ENCODE peak calls at places on chromosome 9, in seven cellular contexts. One of them, this sample, is unnamed.

GRCh38 chr9:5870691-5871090 is 20.0 kb upstream of the MLANA start:
- DNase-seq in NCI-H2081: no peak
- DNase-seq in Daoy: peak
- DNase-seq in EH: no peak
- DNase-seq in hepatocyte: no peak
- DNase-seq in stromal cell of bone marrow: no peak
- DNase-seq in activated T-cell treated with anti-CD3 and anti-CD28 coated beads for 1 hour: no peak
- DNase-seq in this sample: no peak

GRCh38 chr9:100927778-100928177 is 100.7 kb upstream of the PLPPR1 start:
- DNase-seq in NCI-H2081: no peak
- DNase-seq in Daoy: no peak
- DNase-seq in EH: no peak
- DNase-seq in hepatocyte: no peak
- DNase-seq in stromal cell of bone marrow: no peak
- DNase-seq in activated T-cell treated with anti-CD3 and anti-CD28 coated beads for 1 hour: no peak
- DNase-seq in this sample: no peak

GRCh38 chr9:70983723-70984280 is 137.6 kb downstream of the TRPM3 start:
- DNase-seq in NCI-H2081: no peak
- DNase-seq in Daoy: no peak
- DNase-seq in EH: peak
- DNase-seq in hepatocyte: no peak
- DNase-seq in stromal cell of bone marrow: no peak
- DNase-seq in activated T-cell treated with anti-CD3 and anti-CD28 coated beads for 1 hour: no peak
- DNase-seq in this sample: no peak

GRCh38 chr9:84667571-84668203 is 1.8 kb upstream of the NTRK2 start:
- DNase-seq in NCI-H2081: peak
- DNase-seq in Daoy: peak
- DNase-seq in EH: peak
- DNase-seq in hepatocyte: peak
- DNase-seq in stromal cell of bone marrow: no peak
- DNase-seq in activated T-cell treated with anti-CD3 and anti-CD28 coated beads for 1 hour: no peak
- DNase-seq in this sample: peak

GRCh38 chr9:35664531-35665470 is at the start of gene ARHGEF39:
- DNase-seq in NCI-H2081: peak
- DNase-seq in Daoy: peak
- DNase-seq in EH: peak
- DNase-seq in hepatocyte: peak
- DNase-seq in stromal cell of bone marrow: peak
- DNase-seq in activated T-cell treated with anti-CD3 and anti-CD28 coated beads for 1 hour: peak
- DNase-seq in this sample: peak

GRCh38 chr9:33196736-33197135 is 29.6 kb upstream of the B4GALT1 start:
- DNase-seq in NCI-H2081: no peak
- DNase-seq in Daoy: no peak
- DNase-seq in EH: peak
- DNase-seq in hepatocyte: no peak
- DNase-seq in stromal cell of bone marrow: no peak
- DNase-seq in activated T-cell treated with anti-CD3 and anti-CD28 coated beads for 1 hour: no peak
- DNase-seq in this sample: no peak

GRCh38 chr9:17349816-17350215 is 215.0 kb downstream of the CNTLN start:
- DNase-seq in NCI-H2081: no peak
- DNase-seq in Daoy: no peak
- DNase-seq in EH: peak
- DNase-seq in hepatocyte: no peak
- DNase-seq in stromal cell of bone marrow: no peak
- DNase-seq in activated T-cell treated with anti-CD3 and anti-CD28 coated beads for 1 hour: no peak
- DNase-seq in this sample: no peak

GRCh38 chr9:111605041-111605559 is 5.7 kb upstream of the PTGR1 start:
- DNase-seq in NCI-H2081: no peak
- DNase-seq in Daoy: no peak
- DNase-seq in EH: no peak
- DNase-seq in hepatocyte: peak
- DNase-seq in stromal cell of bone marrow: no peak
- DNase-seq in activated T-cell treated with anti-CD3 and anti-CD28 coated beads for 1 hour: no peak
- DNase-seq in this sample: no peak

GRCh38 chr9:110440161-110440560 is 102.5 kb upstream of the TXNDC8 start:
- DNase-seq in NCI-H2081: no peak
- DNase-seq in Daoy: peak
- DNase-seq in EH: peak
- DNase-seq in hepatocyte: no peak
- DNase-seq in stromal cell of bone marrow: peak
- DNase-seq in activated T-cell treated with anti-CD3 and anti-CD28 coated beads for 1 hour: no peak
- DNase-seq in this sample: no peak

GRCh38 chr9:136847065-136847826 is 2.0 kb upstream of the PHPT1 start:
- DNase-seq in NCI-H2081: no peak
- DNase-seq in Daoy: peak
- DNase-seq in EH: peak
- DNase-seq in hepatocyte: peak
- DNase-seq in stromal cell of bone marrow: no peak
- DNase-seq in activated T-cell treated with anti-CD3 and anti-CD28 coated beads for 1 hour: no peak
- DNase-seq in this sample: peak

GRCh38 chr9:77460938-77461337 is 187.2 kb downstream of the GNA14 start:
- DNase-seq in NCI-H2081: no peak
- DNase-seq in Daoy: no peak
- DNase-seq in EH: no peak
- DNase-seq in hepatocyte: no peak
- DNase-seq in stromal cell of bone marrow: no peak
- DNase-seq in activated T-cell treated with anti-CD3 and anti-CD28 coated beads for 1 hour: no peak
- DNase-seq in this sample: no peak